ENCODE peak calls at places on chromosome 10, in seven cellular contexts. T, H, D, F, J, R and L are unnamed samples.

GRCh38 chr10:113527181-113527580 is 25.7 kb upstream of the HABP2 start:
- DNase-seq in T (no peak), H (no peak), D (no peak), F (no peak), J (no peak), R (no peak), L (no peak)

GRCh38 chr10:91798736-91799579 is 732 bp downstream of the TNKS2 start:
- DNase-seq in T (peak; percentile 16), H (no peak), D (peak; percentile 56), F (peak; percentile 64), J (peak; percentile 49), R (peak; percentile 50), L (no peak)

GRCh38 chr10:69639291-69640195 is 9.5 kb downstream of the FAM241B start:
- DNase-seq in T (peak; percentile 79), H (no peak), D (peak; percentile 62), F (peak; percentile 57), J (peak; percentile 81), R (peak; percentile 64), L (no peak)

GRCh38 chr10:123156091-123156490 is 1.9 kb downstream of the BUB3 start:
- DNase-seq in T (no peak), H (no peak), D (peak; percentile 45), F (no peak), J (no peak), R (no peak), L (no peak)

GRCh38 chr10:120824864-120825263 is 26.3 kb upstream of the WDR11 start:
- DNase-seq in T (peak; percentile 81), H (no peak), D (peak; percentile 4), F (no peak), J (peak; percentile 48), R (peak; percentile 6), L (no peak)

GRCh38 chr10:128864554-128865300 is 602.3 kb upstream of the MGMT start:
- DNase-seq in T (no peak), H (no peak), D (no peak), F (no peak), J (no peak), R (no peak), L (no peak)

GRCh38 chr10:77737608-77738007 is 100.0 kb upstream of the KCNMA1 start:
- DNase-seq in T (no peak), H (no peak), D (peak; percentile 98), F (peak; percentile 95), J (no peak), R (peak; percentile 84), L (no peak)

GRCh38 chr10:110643670-110644597 is at the start of gene RBM20:
- DNase-seq in T (peak; percentile 82), H (no peak), D (no peak), F (peak; percentile 43), J (peak; percentile 35), R (peak; percentile 21), L (peak; percentile 31)

GRCh38 chr10:119654540-119654939 is 3.4 kb downstream of the BAG3 start:
- DNase-seq in T (no peak), H (no peak), D (no peak), F (peak; percentile 80), J (peak; percentile 41), R (no peak), L (no peak)

GRCh38 chr10:1186693-1186990 is 130.5 kb downstream of the WDR37 start:
- DNase-seq in T (no peak), H (no peak), D (no peak), F (no peak), J (no peak), R (no peak), L (peak; percentile 0)

GRCh38 chr10:13518076-13518692 is 10.6 kb downstream of the BEND7 start:
- DNase-seq in T (peak; percentile 62), H (no peak), D (no peak), F (no peak), J (no peak), R (peak; percentile 21), L (no peak)

GRCh38 chr10:48800283-48800675 is 115.6 kb downstream of the WDFY4 start:
- DNase-seq in T (no peak), H (no peak), D (no peak), F (no peak), J (no peak), R (no peak), L (no peak)

GRCh38 chr10:46294641-46295230 is 7.9 kb downstream of the ANTXRL start:
- DNase-seq in T (no peak), H (no peak), D (no peak), F (no peak), J (no peak), R (no peak), L (no peak)

GRCh38 chr10:43965918-43966570 is 317.4 kb upstream of the ZNF32 start:
- DNase-seq in T (no peak), H (no peak), D (no peak), F (no peak), J (no peak), R (no peak), L (no peak)

GRCh38 chr10:14654821-14655382 is 119.8 kb downstream of the FAM107B start:
- DNase-seq in T (no peak), H (no peak), D (no peak), F (no peak), J (no peak), R (no peak), L (no peak)

GRCh38 chr10:102834143-102834542 is 3.1 kb downstream of the CYP17A1 start:
- DNase-seq in T (no peak), H (no peak), D (no peak), F (no peak), J (no peak), R (no peak), L (no peak)

GRCh38 chr10:47019546-47019945 is 108.3 kb downstream of the PTPN20 start:
- DNase-seq in T (no peak), H (no peak), D (no peak), F (no peak), J (no peak), R (no peak), L (no peak)

DNA sequence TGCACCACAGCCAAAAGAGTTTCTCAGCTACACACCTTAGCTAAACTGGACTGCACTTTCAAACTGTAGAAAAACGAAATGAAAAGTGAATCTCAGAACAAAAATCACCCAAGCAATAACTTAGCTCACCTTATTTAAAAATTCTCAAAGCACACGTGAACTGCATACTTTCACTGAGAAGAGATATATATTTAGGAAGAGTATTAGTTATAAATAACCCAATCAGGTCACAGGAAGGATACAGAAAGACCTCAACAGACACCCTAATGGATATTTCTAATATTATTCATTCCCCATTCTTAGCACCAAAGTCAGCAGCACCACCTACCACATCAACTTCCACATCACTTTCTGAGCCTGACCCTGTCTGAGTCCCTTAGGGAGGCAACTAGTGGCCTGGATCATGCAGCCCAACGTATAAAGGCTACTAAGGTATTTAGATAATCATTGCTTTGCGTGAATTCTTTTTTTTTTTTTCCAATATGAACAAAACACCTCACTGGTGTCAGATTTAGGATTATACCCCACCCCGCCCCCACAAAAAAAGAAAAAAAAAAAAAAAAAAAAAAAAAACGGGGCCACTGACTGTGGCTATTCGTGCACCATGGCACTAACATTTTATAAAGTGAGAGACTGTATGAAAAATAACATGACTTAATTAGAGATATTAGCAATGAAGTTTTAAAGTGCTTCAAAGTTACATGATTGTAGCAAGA is 2.6 kb downstream of the ABI1 start:
- DNase-seq in T (no peak), H (no peak), D (peak; percentile 39), F (peak; percentile 44), J (no peak), R (no peak), L (no peak)
- TF ChIP-seq CTCF in T (no peak), H (no peak), D (no peak), F (no peak), J (no peak), R (no peak), L (no peak)

DNA sequence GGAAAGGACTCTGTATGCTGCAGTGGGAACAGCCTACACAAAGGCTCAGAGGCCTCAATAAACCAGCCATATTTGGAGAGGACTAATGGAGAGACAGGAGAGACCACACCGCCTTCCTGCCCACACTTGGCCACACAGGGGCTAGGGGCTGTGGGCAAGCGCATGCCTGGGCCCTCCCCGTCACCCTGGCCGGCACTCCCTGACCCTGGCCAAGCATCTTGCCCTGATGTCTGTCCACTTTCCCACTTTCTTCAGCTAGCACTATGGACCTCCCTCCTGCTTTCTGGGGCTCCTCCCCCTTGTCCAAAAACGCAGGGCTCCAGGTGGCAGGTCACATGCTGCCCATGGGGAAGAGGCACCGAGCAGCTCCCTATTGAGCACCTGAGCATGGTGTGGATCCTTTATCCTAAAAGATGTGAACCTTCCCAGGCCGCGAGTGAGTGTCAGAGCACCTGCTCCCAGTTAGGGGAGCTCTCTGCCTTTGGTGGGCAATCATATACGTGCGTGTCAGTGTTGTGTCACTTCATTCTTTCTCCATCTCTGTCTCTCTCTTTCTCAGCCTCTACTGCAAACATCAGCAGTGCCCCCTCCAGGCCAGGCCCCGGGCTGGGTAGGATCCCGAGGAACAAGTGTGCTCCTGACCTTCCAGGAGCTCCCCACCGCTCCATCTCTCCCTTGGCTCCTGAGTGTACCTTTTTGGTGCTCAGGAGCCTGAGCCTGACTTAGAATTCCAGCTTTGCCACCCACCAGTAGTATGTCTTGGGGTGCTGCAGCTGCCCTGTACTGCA is 74.0 kb downstream of the ZMIZ1 start:
- DNase-seq in T (no peak), H (no peak), D (no peak), F (no peak), J (no peak), R (no peak), L (no peak)
- TF ChIP-seq CTCF in T (peak; percentile 28), H (peak; percentile 37), D (peak; percentile 7), F (peak; percentile 9), J (no peak), R (peak; percentile 28), L (no peak)

GRCh38 chr10:87054373-87055295 is 34.5 kb downstream of the FAM25A start:
- DNase-seq in T (peak; percentile 92), H (no peak), D (peak; percentile 71), F (peak; percentile 9), J (no peak), R (peak; percentile 82), L (no peak)
- TF ChIP-seq CTCF in T (peak; percentile 58), H (peak; percentile 14), D (peak; percentile 48), F (no peak), J (no peak), R (peak; percentile 45), L (no peak)

GRCh38 chr10:82251222-82251977 is 376.4 kb downstream of the NRG3 start:
- DNase-seq in T (peak; percentile 74), H (no peak), D (no peak), F (no peak), J (no peak), R (no peak), L (no peak)
- TF ChIP-seq CTCF in T (no peak), H (no peak), D (no peak), F (no peak), J (no peak), R (no peak), L (no peak)

GRCh38 chr10:28300027-28300426 is 2.8 kb downstream of the MPP7 start:
- DNase-seq in T (no peak), H (no peak), D (no peak), F (peak; percentile 12), J (no peak), R (no peak), L (no peak)
- TF ChIP-seq CTCF in T (peak; percentile 17), H (no peak), D (peak; percentile 13), F (peak; percentile 24), J (no peak), R (peak; percentile 30), L (no peak)